ENCODE peak calls at places on chromosomes 12 and 14, in five cellular contexts. P is heart left ventricle, I is epithelial cell of esophagus, H is A549, S is skeletal muscle cell. C is an unnamed sample.

GRCh38 chr14:76050797-76051392 is 65.3 kb downstream of the IFT43 start:
- DNase-seq in H (peak), S (peak), P (peak), I (peak), C (peak)

GRCh38 chr12:128606040-128606439 is 217.7 kb downstream of the SLC15A4 start:
- DNase-seq in H (no peak), I (no peak), S (no peak), P (no peak), C (no peak)

GRCh38 chr12:106142591-106143261 is 4.0 kb upstream of the NUAK1 start:
- DNase-seq in S (no peak), P (no peak), I (no peak), H (no peak), C (no peak)

GRCh38 chr14:70121521-70121920 is 67.2 kb downstream of the SLC8A3 start:
- DNase-seq in H (no peak), I (no peak), S (no peak), P (no peak), C (no peak)

GRCh38 chr14:55267816-55268215 is 3.4 kb upstream of the FBXO34 start:
- DNase-seq in P (no peak), S (no peak), I (no peak), H (no peak), C (no peak)

GRCh38 chr12:94140556-94140955 is 7.8 kb upstream of the PLXNC1 start:
- DNase-seq in S (no peak), H (peak), I (no peak), P (no peak), C (peak)

GRCh38 chr14:87888136-87888999 is 104.6 kb downstream of the GALC start:
- DNase-seq in H (peak), S (no peak), P (no peak), I (peak), C (peak)

GRCh38 chr14:72808564-72808963 is 85.3 kb downstream of the DPF3 start:
- DNase-seq in P (no peak), S (no peak), H (no peak), I (no peak), C (no peak)

GRCh38 chr12:43676183-43676813 is 82.3 kb downstream of the PUS7L start:
- DNase-seq in S (no peak), I (peak), P (no peak), H (peak), C (peak)

GRCh38 chr14:101364503-101365328 is 196.6 kb upstream of the DIO3 start:
- DNase-seq in S (no peak), H (no peak), I (no peak), P (no peak), C (peak)

GRCh38 chr12:63899396-63899795 is 54.9 kb downstream of the SRGAP1 start:
- DNase-seq in P (no peak), I (no peak), S (no peak), H (peak), C (no peak)

GRCh38 chr12:127146991-127147718 is 1119.8 kb upstream of the TMEM132C start:
- DNase-seq in I (no peak), H (no peak), S (no peak), P (no peak), C (no peak)

GRCh38 chr12:69024413-69024812 is 91.4 kb upstream of the CPM start:
- DNase-seq in P (no peak), I (peak), S (no peak), H (peak), C (peak)

GRCh38 chr14:36748814-36749213 is 87.2 kb downstream of the PAX9 start:
- DNase-seq in I (no peak), P (no peak), S (no peak), H (no peak), C (no peak)

GRCh38 chr12:101877816-101878811 is 734 bp downstream of the DRAM1 start:
- DNase-seq in H (peak), S (no peak), P (peak), I (peak), C (no peak)

GRCh38 chr12:116303929-116304328 is 26.4 kb upstream of the MED13L start:
- DNase-seq in P (no peak), I (no peak), H (no peak), S (no peak), C (peak)

GRCh38 chr12:124352839-124353238 is 57.9 kb downstream of the RFLNA start:
- DNase-seq in S (no peak), I (no peak), P (no peak), H (peak), C (peak)

GRCh38 chr14:81801921-81802320 is 268.3 kb upstream of the SEL1L start:
- DNase-seq in H (no peak), I (no peak), P (no peak), S (no peak), C (no peak)

GRCh38 chr14:94768521-94769412 is 1.1 kb downstream of the GSC start:
- DNase-seq in I (no peak), H (peak), S (no peak), P (no peak), C (peak)

GRCh38 chr12:57224973-57225679 is 4.4 kb upstream of the SHMT2 start:
- DNase-seq in S (no peak), I (peak), P (no peak), H (no peak), C (no peak)

GRCh38 chr12:123457980-123458779 is at the start of gene SNRNP35:
- DNase-seq in S (peak), H (peak), P (peak), I (peak), C (peak)

GRCh38 chr14:72535485-72535884 is 358.4 kb downstream of the DPF3 start:
- DNase-seq in I (no peak), H (no peak), S (no peak), P (no peak), C (no peak)

GRCh38 chr14:67133595-67134441 is 55.4 kb upstream of the GARIN2 start:
- DNase-seq in P (no peak), I (no peak), S (no peak), H (no peak), C (no peak)

GRCh38 chr12:50597200-50598195 is 92.7 kb downstream of the DIP2B start:
- DNase-seq in I (peak), H (peak), P (no peak), S (peak), C (peak)
- H3K4me3 ChIP-seq in I (no peak), H (no peak), P (no peak), S (no peak), C (no peak)

DNA sequence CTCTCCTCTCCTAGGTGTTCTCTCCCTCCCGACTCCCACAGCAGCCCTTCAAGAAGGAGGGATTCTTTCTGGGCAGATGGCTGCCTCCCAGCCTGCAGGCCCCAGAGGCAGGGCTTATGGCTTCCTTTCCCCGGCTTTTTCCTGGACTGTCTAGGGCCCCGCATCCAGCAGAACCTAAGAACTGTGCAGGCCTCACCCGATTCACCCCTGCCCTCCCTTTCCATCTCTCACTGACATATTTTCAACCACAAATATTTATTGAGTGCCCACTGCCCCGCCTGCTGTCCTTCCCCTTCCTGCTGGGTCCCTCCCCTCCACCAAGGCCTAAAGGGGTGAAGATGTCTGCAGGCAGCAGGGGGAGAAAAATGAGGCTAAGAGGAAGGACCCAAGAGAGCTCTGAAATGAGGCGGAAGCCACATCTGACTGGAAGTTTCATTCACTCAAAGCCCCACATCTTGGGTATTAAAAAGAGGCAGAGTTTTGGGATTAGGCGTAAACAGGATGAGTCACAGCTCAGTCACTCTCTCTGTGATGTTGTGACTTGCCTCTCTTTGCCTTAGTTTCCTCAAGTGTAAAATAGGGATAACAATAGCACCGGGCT is 2.9 kb downstream of the SCNN1A start:
- DNase-seq in H (peak), S (peak), I (peak), P (no peak), C (peak)
- H3K4me3 ChIP-seq in H (no peak), S (no peak), I (peak), P (no peak), C (no peak)

GRCh38 chr12:53218551-53219114 is 11.6 kb upstream of the ITGB7 start:
- DNase-seq in I (no peak), H (no peak), S (no peak), P (no peak), C (peak)
- H3K4me3 ChIP-seq in I (peak), H (peak), S (peak), P (peak), C (peak)

GRCh38 chr14:104424406-104425072 is 155.0 kb upstream of the C14orf180 start:
- DNase-seq in P (no peak), S (no peak), H (no peak), I (no peak), C (no peak)

GRCh38 chr14:104421892-104422291 is 157.7 kb upstream of the C14orf180 start:
- DNase-seq in S (no peak), H (no peak), P (no peak), I (no peak), C (no peak)

GRCh38 chr14:104423715-104424405 is 155.7 kb upstream of the C14orf180 start:
- DNase-seq in I (no peak), P (no peak), S (no peak), H (no peak), C (no peak)

GRCh38 chr14:104422301-104423223 is 157.0 kb upstream of the C14orf180 start:
- DNase-seq in H (no peak), P (no peak), S (no peak), I (no peak), C (no peak)

GRCh38 chr14:104423224-104423681 is 156.3 kb upstream of the C14orf180 start:
- DNase-seq in S (no peak), I (no peak), H (no peak), P (no peak), C (no peak)
- H3K4me3 ChIP-seq in S (no peak), I (no peak), H (no peak), P (no peak), C (no peak)

GRCh38 chr12:113332688-113333087 is 2.2 kb downstream of the SLC8B1 start:
- DNase-seq in P (no peak), I (no peak), S (no peak), H (no peak), C (no peak)
- H3K4me3 ChIP-seq in P (peak), I (no peak), S (no peak), H (no peak), C (no peak)

DNA sequence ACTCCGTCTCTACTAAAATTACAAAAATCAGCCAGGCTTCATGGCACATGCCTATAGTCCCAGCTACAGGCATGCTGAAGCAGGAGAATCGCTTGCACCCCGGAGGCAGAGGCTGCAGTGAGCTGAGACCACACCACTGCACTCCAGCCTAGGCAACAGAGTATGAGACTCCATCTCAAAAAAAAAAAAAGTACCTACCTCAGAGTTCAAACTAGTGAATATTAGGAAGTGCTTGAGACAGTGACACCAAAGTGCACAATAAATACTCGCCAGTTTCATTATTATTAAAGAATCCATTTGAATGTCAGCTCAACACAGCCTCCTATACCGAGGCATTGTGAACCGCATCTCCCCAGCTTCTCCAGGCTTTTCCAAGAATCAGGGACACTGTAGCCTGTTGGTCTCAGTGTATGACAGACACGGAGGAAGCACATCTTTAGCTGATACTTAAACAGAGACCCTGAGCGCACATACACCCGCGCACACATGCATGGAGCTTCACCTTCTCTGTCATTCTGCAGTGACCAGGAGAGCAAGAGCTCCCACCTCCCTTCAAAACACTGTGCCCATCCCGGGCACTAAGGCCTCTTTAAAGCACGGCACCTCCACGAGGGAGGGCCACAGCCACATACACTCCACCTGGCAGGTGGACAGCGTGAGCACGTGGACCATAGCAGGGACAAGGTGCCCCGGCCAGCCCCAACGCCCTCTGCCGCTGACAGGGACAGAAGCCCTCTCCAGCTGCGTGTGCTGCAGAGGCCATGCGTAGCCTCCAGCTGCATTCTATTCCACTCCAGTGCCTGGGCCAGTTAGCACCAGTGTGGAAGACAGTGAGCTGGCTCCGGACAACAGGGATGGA is 5.2 kb downstream of the GAPDH start:
- DNase-seq in H (peak), S (no peak), I (peak), P (no peak), C (no peak)
- H3K4me3 ChIP-seq in H (peak), S (no peak), I (no peak), P (no peak), C (no peak)

GRCh38 chr14:58327019-58327418 is 28.7 kb downstream of the ARID4A start:
- DNase-seq in S (no peak), I (no peak), H (no peak), P (no peak), C (no peak)

GRCh38 chr14:58332514-58332913 is 34.2 kb downstream of the ARID4A start:
- DNase-seq in H (no peak), S (no peak), I (no peak), P (no peak), C (no peak)

DNA sequence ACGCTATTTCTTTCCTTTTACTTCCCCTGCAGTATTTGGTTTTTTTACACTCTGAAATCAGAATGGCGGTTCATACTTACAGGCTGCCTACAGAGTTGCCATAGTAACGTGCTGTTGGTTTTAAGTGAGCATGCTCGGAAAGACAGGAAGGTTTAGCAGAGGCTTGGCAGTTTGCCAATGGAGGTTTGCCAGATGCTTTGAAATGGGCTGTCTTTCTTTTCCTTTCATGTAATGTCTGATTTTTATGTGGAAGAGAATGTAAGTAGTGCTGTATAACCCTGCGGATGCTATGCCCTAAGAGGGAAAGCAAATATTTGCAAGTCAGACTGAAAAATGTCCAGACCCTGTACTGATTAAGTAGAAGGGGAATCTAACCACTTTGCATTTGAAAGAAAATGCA is 32.8 kb downstream of the ARID4A start:
- DNase-seq in I (peak), P (peak), H (peak), S (peak), C (peak)
- H3K4me3 ChIP-seq in I (no peak), P (no peak), H (no peak), S (no peak), C (no peak)

GRCh38 chr12:89225401-89225800 is 126.9 kb downstream of the DUSP6 start:
- DNase-seq in H (peak), S (no peak), I (peak), P (no peak), C (peak)
- H3K4me3 ChIP-seq in H (no peak), S (no peak), I (no peak), P (no peak), C (no peak)

GRCh38 chr12:32533971-32534590 is 134.7 kb downstream of the FGD4 start:
- DNase-seq in H (peak), P (peak), S (peak), I (peak), C (peak)
- H3K4me3 ChIP-seq in H (peak), P (peak), S (peak), I (no peak), C (peak)